ENCODE peak calls at places on chromosomes 16 and 17, in seven cellular contexts. M is tibial nerve, I is H1, R is mucosa of descending colon, G is gastrocnemius medialis, H is upper lobe of right lung, W is SJSA1. B is an unnamed sample. For H3K4me1, the result is how much of the 10 kb centered on the place peaks cover.

GRCh38 chr17:75753514-75754377 is 11.2 kb downstream of the GALK1 start:
- DNase-seq in M (no peak), I (peak), R (peak), G (no peak), H (peak), W (peak), B (no peak)

GRCh38 chr16:49519008-49519656 is 145.5 kb downstream of the C16orf78 start:
- DNase-seq in M (no peak), I (no peak), R (peak), G (no peak), H (no peak), W (no peak), B (no peak)

GRCh38 chr16:10922328-10923145 is 19.7 kb downstream of the DEXI start:
- DNase-seq in M (no peak), I (no peak), R (peak), G (peak), H (peak), W (no peak), B (no peak)

GRCh38 chr17:45040459-45040858 is 11.0 kb downstream of the DCAKD start:
- DNase-seq in M (no peak), I (peak), R (no peak), G (no peak), H (no peak), W (no peak), B (no peak)

GRCh38 chr16:20850981-20851380 is 44.7 kb downstream of the REXO5 start:
- DNase-seq in M (no peak), I (no peak), R (no peak), G (no peak), H (no peak), W (no peak), B (no peak)

GRCh38 chr16:83113317-83113716 is 486.5 kb downstream of the CDH13 start:
- DNase-seq in M (no peak), I (peak), R (no peak), G (no peak), H (no peak), W (no peak), B (no peak)

GRCh38 chr17:69268442-69269068 is 39.9 kb upstream of the ABCA10 start:
- DNase-seq in M (no peak), I (no peak), R (no peak), G (no peak), H (no peak), W (no peak), B (no peak)

GRCh38 chr16:4664538-4665418 is 28.6 kb upstream of the NUDT16L1 start:
- DNase-seq in M (no peak), I (no peak), R (peak), G (no peak), H (peak), W (no peak), B (no peak)

GRCh38 chr17:77724876-77725615 is 233.5 kb upstream of the TNRC6C start:
- DNase-seq in M (no peak), I (peak), R (no peak), G (no peak), H (no peak), W (peak), B (no peak)

GRCh38 chr17:60305141-60305540 is 86.8 kb downstream of the USP32 start:
- DNase-seq in M (no peak), I (no peak), R (no peak), G (no peak), H (no peak), W (no peak), B (no peak)

GRCh38 chr17:38353084-38353604 is 1.5 kb downstream of the SOCS7 start:
- DNase-seq in M (no peak), I (no peak), R (no peak), G (no peak), H (no peak), W (no peak), B (no peak)

GRCh38 chr16:1871974-1872635 is at the start of gene MEIOB:
- DNase-seq in M (no peak), I (peak), R (no peak), G (no peak), H (peak), W (peak), B (peak)

GRCh38 chr16:56611281-56611833 is 3.0 kb downstream of the MT2A start:
- DNase-seq in M (no peak), I (no peak), R (no peak), G (peak), H (no peak), W (no peak), B (no peak)

GRCh38 chr17:51060396-51060795 is 60.3 kb downstream of the SPAG9 start:
- DNase-seq in M (no peak), I (no peak), R (no peak), G (no peak), H (no peak), W (no peak), B (no peak)

GRCh38 chr17:38706625-38707298 is 1.7 kb downstream of the MLLT6 start:
- DNase-seq in M (no peak), I (peak), R (no peak), G (no peak), H (no peak), W (no peak), B (no peak)

GRCh38 chr16:15548482-15548891 is 94.5 kb downstream of the MARF1 start:
- DNase-seq in M (no peak), I (no peak), R (no peak), G (no peak), H (no peak), W (no peak), B (no peak)

GRCh38 chr16:30185683-30186421 is 2.5 kb downstream of the CORO1A start:
- DNase-seq in M (no peak), I (peak), R (peak), G (no peak), H (peak), W (no peak), B (no peak)

GRCh38 chr16:28845173-28846079 is 722 bp downstream of the TUFM start:
- DNase-seq in M (no peak), I (no peak), R (no peak), G (no peak), H (no peak), W (no peak), B (no peak)

DNA sequence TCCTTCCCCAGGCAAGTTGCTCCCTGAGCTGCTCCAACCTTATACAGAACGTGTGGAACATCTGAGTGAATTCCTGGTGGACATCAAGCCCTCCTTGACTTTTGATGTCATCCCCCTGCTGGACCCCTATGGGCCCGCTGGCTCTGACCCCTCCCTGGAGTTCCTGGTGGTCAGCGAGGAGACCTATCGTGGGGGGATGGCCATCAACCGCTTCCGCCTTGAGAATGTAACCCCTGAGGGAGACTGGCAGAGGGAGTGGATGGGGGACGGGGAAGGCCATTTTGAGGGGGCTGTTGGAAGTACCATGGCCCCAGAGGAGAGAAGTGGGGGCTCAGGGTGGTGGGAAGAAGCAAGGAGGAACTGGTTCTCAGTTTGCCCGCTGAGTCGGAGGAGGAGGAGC is 2.0 kb downstream of the COASY start:
- DNase-seq in M (no peak), I (no peak), R (no peak), G (no peak), H (no peak), W (no peak), B (no peak)
- H3K4me1 ChIP-seq in M (half or more), I (under half), R (under half), G (under half), H (half or more), W (under half), B (under half)

DNA sequence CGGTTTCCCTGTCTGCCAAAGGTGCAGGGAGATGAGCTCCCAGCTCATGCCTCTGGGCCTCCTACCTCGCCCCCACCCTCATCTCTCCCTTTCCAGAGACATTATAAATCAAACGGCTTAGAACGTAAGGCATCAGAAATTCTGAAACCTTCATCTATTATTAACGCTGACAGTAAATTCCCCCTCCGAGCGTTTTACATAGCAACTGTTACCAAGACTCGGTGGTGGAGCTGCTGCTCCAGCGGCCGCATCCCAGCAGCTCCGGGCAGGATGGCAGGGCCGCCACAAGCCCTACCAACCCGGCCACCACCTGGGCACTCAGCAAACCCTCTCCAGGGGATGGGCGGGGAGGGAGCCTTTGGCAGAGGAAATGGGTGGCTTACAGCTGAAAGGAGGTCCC is 76.7 kb downstream of the RAI1 start:
- DNase-seq in M (no peak), I (no peak), R (peak), G (no peak), H (no peak), W (no peak), B (no peak)
- H3K4me1 ChIP-seq in M (half or more), I (under half), R (under half), G (under half), H (under half), W (under half), B (under half)

GRCh38 chr17:42522263-42522790 is 13.7 kb upstream of the NAGLU start:
- DNase-seq in M (no peak), I (no peak), R (no peak), G (no peak), H (no peak), W (no peak), B (no peak)
- H3K4me1 ChIP-seq in M (half or more), I (under half), R (under half), G (half or more), H (half or more), W (half or more), B (under half)

GRCh38 chr16:81654346-81654745 is 124.7 kb upstream of the PLCG2 start:
- DNase-seq in M (no peak), I (no peak), R (no peak), G (no peak), H (no peak), W (no peak), B (no peak)
- H3K4me1 ChIP-seq in M (half or more), I (under half), R (under half), G (under half), H (under half), W (half or more), B (under half)

B was measured in iPS DF 6.9.